ENCODE peak calls at places on chromosomes 5 and 9, in ten cellular contexts. V, Q, S, J, I, L, P, Z, T and C are unnamed samples.

GRCh38 chr9:109683521-109683920 is 96.5 kb upstream of the PALM2AKAP2 start:
- DNase-seq in V (no peak), Q (no peak), S (no peak), J (no peak), I (peak; percentile 27), L (no peak), P (no peak), Z (peak; percentile 44), T (no peak), C (no peak)

GRCh38 chr5:42057254-42057690 is 132.2 kb downstream of the FBXO4 start:
- DNase-seq in V (peak; percentile 51), Q (no peak), S (peak; percentile 0), J (peak; percentile 59), I (peak; percentile 56), L (peak; percentile 59), P (no peak), Z (peak; percentile 68), T (peak; percentile 57), C (no peak)

GRCh38 chr9:136235171-136235570 is 10.4 kb downstream of the QSOX2 start:
- DNase-seq in V (no peak), Q (no peak), S (no peak), J (no peak), I (no peak), L (no peak), P (no peak), Z (no peak), T (no peak), C (no peak)

GRCh38 chr9:13942695-13943094 is 371.2 kb downstream of the NFIB start:
- DNase-seq in V (no peak), Q (no peak), S (peak; percentile 79), J (no peak), I (peak; percentile 98), L (no peak), P (no peak), Z (peak; percentile 98), T (no peak), C (peak; percentile 92)

GRCh38 chr9:136196465-136197371 is 8.2 kb downstream of the LHX3 start:
- DNase-seq in V (no peak), Q (no peak), S (no peak), J (no peak), I (no peak), L (peak; percentile 49), P (no peak), Z (peak; percentile 21), T (no peak), C (no peak)

GRCh38 chr9:121288874-121289553 is 21.1 kb downstream of the GSN start:
- DNase-seq in V (no peak), Q (peak; percentile 87), S (peak; percentile 48), J (peak; percentile 33), I (peak; percentile 66), L (no peak), P (peak; percentile 72), Z (peak; percentile 84), T (peak; percentile 69), C (no peak)

GRCh38 chr5:161261693-161262323 is 284.7 kb downstream of the GABRB2 start:
- DNase-seq in V (no peak), Q (no peak), S (no peak), J (no peak), I (no peak), L (no peak), P (no peak), Z (no peak), T (no peak), C (no peak)

GRCh38 chr5:67773439-67773988 is 442.0 kb upstream of the PIK3R1 start:
- DNase-seq in V (no peak), Q (peak; percentile 26), S (no peak), J (no peak), I (peak; percentile 67), L (no peak), P (no peak), Z (peak; percentile 28), T (no peak), C (no peak)

GRCh38 chr5:136137497-136138220 is 5.0 kb downstream of the SMAD5 start:
- DNase-seq in V (no peak), Q (no peak), S (no peak), J (no peak), I (no peak), L (no peak), P (no peak), Z (peak; percentile 90), T (no peak), C (no peak)

GRCh38 chr5:111758284-111758628 is 1.3 kb upstream of the NREP start:
- DNase-seq in V (no peak), Q (no peak), S (no peak), J (no peak), I (no peak), L (no peak), P (no peak), Z (no peak), T (no peak), C (no peak)

GRCh38 chr9:90966475-90967150 is 165.0 kb downstream of the SYK start:
- DNase-seq in V (no peak), Q (no peak), S (no peak), J (no peak), I (peak; percentile 54), L (no peak), P (no peak), Z (peak; percentile 71), T (no peak), C (no peak)

GRCh38 chr9:90965141-90965910 is 163.7 kb downstream of the SYK start:
- DNase-seq in V (no peak), Q (no peak), S (no peak), J (no peak), I (no peak), L (no peak), P (no peak), Z (peak; percentile 65), T (no peak), C (no peak)

GRCh38 chr9:90967171-90967570 is 165.6 kb downstream of the SYK start:
- DNase-seq in V (no peak), Q (no peak), S (no peak), J (no peak), I (no peak), L (no peak), P (no peak), Z (no peak), T (no peak), C (no peak)

GRCh38 chr9:90965911-90966290 is 164.3 kb downstream of the SYK start:
- DNase-seq in V (no peak), Q (no peak), S (no peak), J (no peak), I (no peak), L (no peak), P (no peak), Z (no peak), T (no peak), C (no peak)

DNA sequence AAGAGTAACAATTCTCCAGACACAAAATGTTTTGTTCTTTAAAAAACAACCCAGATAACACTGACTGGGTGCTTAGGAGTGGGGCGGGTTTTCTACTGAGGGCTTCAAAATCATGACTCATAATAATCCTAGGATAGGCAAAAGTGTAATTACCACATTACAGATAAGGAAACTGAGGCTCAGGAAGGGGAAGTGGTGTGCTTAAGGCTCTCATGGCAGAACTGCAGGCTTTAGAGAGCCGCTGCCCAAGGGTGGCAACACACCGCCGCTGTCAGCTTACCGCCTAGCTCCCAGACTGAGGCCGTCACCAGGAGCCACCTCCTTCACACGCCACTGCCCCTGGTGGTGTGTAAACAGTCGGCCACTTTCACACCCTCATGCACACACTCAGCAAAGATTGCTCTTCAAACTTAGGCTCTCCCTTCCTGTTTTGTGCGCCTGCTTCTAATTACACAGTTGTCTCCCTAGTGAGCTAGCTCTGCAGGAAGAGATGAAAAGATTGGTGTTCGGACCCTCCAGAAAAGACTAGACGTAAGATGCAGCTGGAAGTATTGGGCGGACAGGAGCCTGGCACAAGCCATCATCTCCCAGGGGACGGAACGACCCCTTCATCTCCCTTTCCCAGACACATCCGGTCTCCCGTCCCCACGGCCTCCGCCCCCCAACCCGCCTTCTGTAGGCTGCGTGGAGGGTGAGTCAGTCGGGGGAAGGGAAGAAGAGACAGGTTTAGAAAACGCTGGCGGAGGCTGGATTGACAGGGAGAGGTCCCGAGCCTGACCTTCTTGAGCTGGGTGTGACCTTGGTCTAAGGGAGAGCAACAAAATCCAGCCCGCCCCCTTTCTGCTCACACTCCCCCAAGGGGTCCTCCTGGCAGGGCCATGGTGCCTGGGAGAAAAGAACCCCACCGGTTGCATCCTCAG is 162.7 kb downstream of the SYK start:
- DNase-seq in V (no peak), Q (no peak), S (no peak), J (no peak), I (peak; percentile 53), L (no peak), P (no peak), Z (no peak), T (peak; percentile 61), C (no peak)
- TF ChIP-seq CTCF in V (no peak), Q (no peak), S (no peak), J (no peak), I (peak; percentile 41), L (no peak), P (no peak), Z (no peak), T (peak; percentile 10), C (peak; percentile 21)

GRCh38 chr5:141100243-141100805 is at the start of gene PCDHB3:
- DNase-seq in V (peak; percentile 14), Q (peak; percentile 63), S (no peak), J (peak; percentile 66), I (peak; percentile 41), L (no peak), P (peak; percentile 65), Z (peak; percentile 16), T (no peak), C (no peak)
- TF ChIP-seq CTCF in V (no peak), Q (peak; percentile 40), S (no peak), J (peak; percentile 83), I (no peak), L (no peak), P (peak; percentile 42), Z (peak; percentile 18), T (no peak), C (peak; percentile 55)

DNA sequence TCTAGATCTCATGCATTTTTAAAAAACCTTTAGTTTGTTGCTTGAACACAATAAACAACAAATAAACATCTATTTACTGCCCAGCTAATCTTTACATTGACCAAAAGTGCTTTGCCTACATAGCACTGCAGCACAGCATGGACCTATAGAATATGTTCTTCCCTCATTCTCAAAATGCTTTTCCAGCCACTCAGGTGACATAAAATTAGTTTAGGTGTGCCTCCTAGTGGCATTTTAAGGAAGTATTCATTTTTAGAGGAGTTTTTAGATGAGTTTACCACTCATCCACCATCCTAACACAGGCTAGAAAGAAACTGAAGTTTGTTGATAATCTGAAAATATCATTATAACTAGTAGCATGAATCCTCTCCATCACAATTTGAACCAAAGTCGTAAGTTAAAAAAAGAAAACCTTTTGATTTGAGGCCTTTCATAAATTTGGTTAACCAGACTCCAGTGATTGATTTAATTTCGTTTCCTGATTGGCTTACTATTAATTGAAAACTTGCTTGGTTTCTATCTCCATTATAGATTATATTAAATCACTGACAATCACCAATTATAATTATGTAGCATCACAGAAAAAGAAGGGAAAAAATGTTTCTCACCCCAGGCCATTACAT is 12.6 kb downstream of the PLGRKT start:
- DNase-seq in V (no peak), Q (no peak), S (no peak), J (no peak), I (peak; percentile 54), L (peak; percentile 52), P (no peak), Z (peak; percentile 64), T (no peak), C (no peak)
- TF ChIP-seq CTCF in V (peak; percentile 88), Q (peak; percentile 31), S (peak; percentile 39), J (peak; percentile 66), I (peak; percentile 38), L (peak; percentile 42), P (peak; percentile 31), Z (peak; percentile 57), T (peak; percentile 20), C (peak; percentile 59)

DNA sequence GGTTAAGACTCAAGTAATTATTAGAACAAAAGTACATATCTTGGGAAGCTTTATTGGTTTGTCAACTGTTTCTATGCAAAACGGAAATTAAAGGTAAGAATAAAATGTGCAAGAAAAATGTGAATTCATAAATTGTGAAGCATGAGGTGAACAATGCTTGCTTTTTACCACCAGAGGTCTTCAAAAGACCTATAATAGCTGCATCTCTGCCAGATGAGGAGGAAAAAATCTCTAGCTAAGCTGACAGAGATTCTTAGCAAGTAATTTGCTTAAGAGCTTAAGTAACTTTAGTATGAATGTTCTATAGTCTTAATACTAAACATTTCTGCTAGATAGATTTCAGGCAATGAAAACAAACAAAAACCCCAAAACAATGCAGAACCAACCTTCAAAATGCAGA is 54.1 kb downstream of the MRPS30 start:
- DNase-seq in V (no peak), Q (no peak), S (no peak), J (no peak), I (peak; percentile 2), L (peak; percentile 25), P (no peak), Z (peak; percentile 27), T (no peak), C (no peak)
- TF ChIP-seq CTCF in V (no peak), Q (peak; percentile 15), S (peak; percentile 48), J (no peak), I (peak; percentile 16), L (no peak), P (no peak), Z (peak; percentile 38), T (no peak), C (peak; percentile 70)